ENCODE peak calls at places on chromosomes 6 and 20, in eight cellular contexts. R is aorta, G is MM.1S, X is stomach, S is tibial artery, Z is kidney, L is substantia nigra, K is RWPE2. U is an unnamed sample.

GRCh38 chr6:6633898-6634734 is 45.6 kb downstream of the LY86 start:
- DNase-seq in Z (no peak), K (no peak), G (no peak), X (no peak), L (no peak), S (no peak), R (no peak), U (no peak)

GRCh38 chr20:30812739-30813411 is 444.6 kb upstream of the DEFB115 start:
- DNase-seq in R (no peak), L (no peak), Z (no peak), K (peak), S (no peak), G (no peak), X (no peak), U (peak)

GRCh38 chr20:46979603-46980241 is 85.1 kb downstream of the EYA2 start:
- DNase-seq in G (peak), Z (no peak), L (no peak), R (no peak), S (no peak), X (no peak), K (no peak), U (no peak)

GRCh38 chr20:39853664-39854063 is 835.4 kb downstream of the MAFB start:
- DNase-seq in X (no peak), L (no peak), G (no peak), Z (no peak), K (no peak), S (no peak), R (no peak), U (no peak)

GRCh38 chr6:126143650-126144260 is 157.4 kb downstream of the TRMT11 start:
- DNase-seq in L (no peak), K (no peak), X (no peak), Z (no peak), S (no peak), R (no peak), G (no peak), U (no peak)

GRCh38 chr6:136921936-136922679 is at the start of gene SLC35D3:
- DNase-seq in S (no peak), X (no peak), K (peak), Z (no peak), G (no peak), R (peak), L (no peak), U (peak)

GRCh38 chr6:136753624-136754023 is 38.7 kb downstream of the MAP3K5 start:
- DNase-seq in Z (no peak), L (no peak), S (no peak), K (no peak), G (no peak), R (no peak), X (no peak), U (peak)

GRCh38 chr20:63498950-63499332 is at the start of gene EEF1A2:
- DNase-seq in Z (peak), L (peak), S (no peak), X (peak), R (no peak), G (no peak), K (no peak), U (peak)

GRCh38 chr6:89400050-89400449 is 12.0 kb downstream of the RRAGD start:
- DNase-seq in R (no peak), S (no peak), X (no peak), G (no peak), L (no peak), Z (no peak), K (no peak), U (no peak)

GRCh38 chr6:150272976-150273315 is 95.9 kb upstream of the IYD start:
- DNase-seq in X (no peak), K (no peak), G (no peak), R (no peak), L (no peak), Z (no peak), S (no peak), U (no peak)

GRCh38 chr6:89509719-89510339 is 76.9 kb downstream of the ANKRD6 start:
- DNase-seq in S (no peak), G (no peak), R (no peak), X (peak), L (no peak), Z (no peak), K (no peak), U (no peak)

GRCh38 chr6:15287670-15288069 is 41.8 kb downstream of the JARID2 start:
- DNase-seq in K (no peak), L (no peak), G (no peak), Z (no peak), X (no peak), R (no peak), S (no peak), U (peak)

GRCh38 chr20:3446779-3447178 is 24.0 kb upstream of the ATRN start:
- DNase-seq in G (no peak), Z (no peak), R (no peak), S (no peak), L (no peak), X (no peak), K (no peak), U (no peak)

GRCh38 chr6:90025418-90026089 is 131.3 kb downstream of the GJA10 start:
- DNase-seq in G (no peak), K (no peak), Z (no peak), L (no peak), S (no peak), R (no peak), X (no peak), U (no peak)

GRCh38 chr20:8152183-8152582 is 20.1 kb downstream of the PLCB1 start:
- DNase-seq in R (no peak), G (no peak), Z (no peak), X (no peak), S (no peak), K (no peak), L (no peak), U (no peak)

GRCh38 chr6:47934023-47934422 is 152.2 kb downstream of the OPN5 start:
- DNase-seq in G (no peak), K (no peak), L (no peak), X (no peak), R (no peak), Z (no peak), S (no peak), U (no peak)

GRCh38 chr6:169800116-169800667 is 48.8 kb downstream of the ERMARD start:
- DNase-seq in K (no peak), X (no peak), S (no peak), Z (no peak), L (no peak), G (no peak), R (no peak), U (peak)

GRCh38 chr6:2038096-2038495 is 207.3 kb downstream of the GMDS start:
- DNase-seq in K (no peak), S (no peak), G (no peak), R (no peak), L (no peak), X (peak), Z (no peak), U (no peak)

GRCh38 chr6:145380186-145380585 is 355.1 kb downstream of the EPM2A start:
- DNase-seq in S (no peak), R (no peak), Z (no peak), X (no peak), L (no peak), K (no peak), G (no peak), U (no peak)

GRCh38 chr6:7542065-7542877 is 800 bp downstream of the DSP start:
- DNase-seq in R (no peak), X (peak), G (no peak), S (no peak), L (no peak), K (no peak), Z (peak), U (peak)

GRCh38 chr20:14865169-14865568 is 527.8 kb upstream of the FLRT3 start:
- DNase-seq in G (peak), K (no peak), L (no peak), R (no peak), X (no peak), Z (no peak), S (no peak), U (no peak)

GRCh38 chr20:36149012-36149411 is 5.5 kb upstream of the EPB41L1 start:
- DNase-seq in K (no peak), G (no peak), L (no peak), S (no peak), R (no peak), Z (no peak), X (no peak), U (no peak)

GRCh38 chr20:36148439-36148838 is 6.1 kb upstream of the EPB41L1 start:
- DNase-seq in S (no peak), X (no peak), Z (no peak), R (peak), K (no peak), L (no peak), G (no peak), U (no peak)

GRCh38 chr20:36145877-36146707 is 8.4 kb upstream of the EPB41L1 start:
- DNase-seq in X (peak), G (peak), S (peak), K (no peak), R (peak), L (peak), Z (peak), U (no peak)

GRCh38 chr20:36149469-36149868 is 5.1 kb upstream of the EPB41L1 start:
- DNase-seq in K (no peak), L (peak), G (no peak), S (peak), X (peak), R (peak), Z (peak), U (no peak)

GRCh38 chr20:36147707-36148106 is 6.8 kb upstream of the EPB41L1 start:
- DNase-seq in L (no peak), R (peak), S (peak), K (no peak), X (no peak), Z (no peak), G (no peak), U (no peak)
- H3K27ac ChIP-seq in L (no peak), R (no peak), S (no peak), K (no peak), X (no peak), Z (no peak), G (no peak), U (no peak)

GRCh38 chr6:166623318-166623717 is 3.7 kb downstream of the RPS6KA2 start:
- DNase-seq in Z (no peak), G (no peak), R (no peak), X (no peak), K (no peak), L (no peak), S (no peak), U (no peak)
- H3K27ac ChIP-seq in Z (no peak), G (no peak), R (no peak), X (no peak), K (peak), L (no peak), S (no peak), U (no peak)

DNA sequence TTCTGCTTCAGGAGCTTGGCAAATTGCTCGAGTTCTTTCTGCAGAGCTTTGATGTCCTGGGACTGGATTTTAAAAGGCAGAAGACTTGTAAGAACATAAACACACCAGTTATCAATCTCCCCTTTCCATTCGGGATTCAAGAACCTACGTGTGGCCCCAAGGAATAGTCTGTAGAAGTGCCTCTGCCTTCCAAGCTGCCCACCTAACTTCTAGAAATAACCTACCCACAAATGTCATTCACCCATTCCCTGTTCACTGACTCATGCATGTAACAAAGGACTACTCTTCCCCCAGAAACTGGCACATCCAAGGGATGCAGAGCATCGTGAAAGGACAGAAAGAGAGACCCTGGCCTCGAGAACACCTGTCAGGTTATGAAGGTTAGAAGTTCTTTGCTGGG is 4.5 kb downstream of the POU5F1 start:
- DNase-seq in R (no peak), L (no peak), X (no peak), S (no peak), G (no peak), K (no peak), Z (no peak), U (peak)
- H3K27ac ChIP-seq in R (no peak), L (no peak), X (no peak), S (no peak), G (no peak), K (no peak), Z (no peak), U (peak)

GRCh38 chr6:52553158-52553557 is 23.7 kb downstream of the TRAM2 start:
- DNase-seq in X (no peak), R (no peak), Z (no peak), K (no peak), L (no peak), S (no peak), G (no peak), U (no peak)
- H3K27ac ChIP-seq in X (no peak), R (no peak), Z (no peak), K (peak), L (no peak), S (peak), G (peak), U (peak)

DNA sequence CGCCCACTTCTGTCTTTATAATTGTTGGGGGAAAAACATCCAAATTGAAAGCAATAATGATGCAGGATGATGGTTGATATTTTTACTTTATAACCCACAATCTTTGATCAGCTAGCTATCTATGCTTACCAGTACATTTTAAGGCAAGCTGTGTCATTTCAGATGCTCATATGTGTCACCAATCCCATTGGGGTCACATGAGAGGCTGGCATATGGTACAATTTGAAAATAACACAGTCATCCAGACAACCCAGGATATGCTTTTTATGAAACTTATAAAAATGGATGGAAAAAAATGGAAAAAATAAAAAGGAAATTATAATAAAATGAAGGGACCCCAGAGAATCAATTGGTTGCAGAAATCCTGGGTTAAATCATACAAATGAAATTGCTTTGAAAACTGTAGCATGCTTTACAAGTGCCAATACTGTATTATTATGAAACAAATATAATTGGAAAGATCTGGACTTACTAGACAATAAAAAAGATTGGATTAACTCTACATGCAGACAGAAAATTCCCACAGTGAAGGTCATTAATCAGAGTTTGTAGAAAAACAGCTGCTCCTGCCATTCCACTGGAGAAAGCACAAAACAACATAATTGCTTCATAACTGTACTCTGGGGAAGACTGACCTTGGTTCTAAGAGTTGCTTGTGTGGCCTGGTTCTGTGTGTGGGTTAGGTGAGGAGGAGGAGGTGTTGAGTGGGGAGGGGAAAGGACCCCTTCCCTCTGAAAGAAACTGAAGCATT is 13.3 kb upstream of the PRIM2 start:
- DNase-seq in G (no peak), K (no peak), L (no peak), S (no peak), R (no peak), X (no peak), Z (no peak), U (no peak)
- H3K27ac ChIP-seq in G (no peak), K (no peak), L (no peak), S (peak), R (no peak), X (no peak), Z (no peak), U (no peak)

GRCh38 chr6:98831057-98832031 is 3.0 kb upstream of the POU3F2 start:
- DNase-seq in X (no peak), L (peak), G (no peak), Z (peak), K (no peak), R (no peak), S (no peak), U (peak)

GRCh38 chr6:98828991-98829411 is 5.4 kb upstream of the POU3F2 start:
- DNase-seq in L (no peak), K (no peak), S (no peak), G (no peak), R (no peak), X (no peak), Z (no peak), U (no peak)

GRCh38 chr6:98827295-98828159 is 6.8 kb upstream of the POU3F2 start:
- DNase-seq in S (no peak), K (no peak), G (no peak), R (no peak), X (no peak), L (peak), Z (peak), U (peak)

GRCh38 chr6:98825602-98826230 is 8.7 kb upstream of the POU3F2 start:
- DNase-seq in R (no peak), X (no peak), Z (no peak), G (no peak), L (no peak), S (no peak), K (no peak), U (no peak)

GRCh38 chr6:98828210-98828798 is 6.1 kb upstream of the POU3F2 start:
- DNase-seq in R (no peak), S (no peak), L (no peak), Z (no peak), X (no peak), G (no peak), K (no peak), U (no peak)
- H3K27ac ChIP-seq in R (no peak), S (no peak), L (peak), Z (no peak), X (no peak), G (no peak), K (no peak), U (no peak)

DNA sequence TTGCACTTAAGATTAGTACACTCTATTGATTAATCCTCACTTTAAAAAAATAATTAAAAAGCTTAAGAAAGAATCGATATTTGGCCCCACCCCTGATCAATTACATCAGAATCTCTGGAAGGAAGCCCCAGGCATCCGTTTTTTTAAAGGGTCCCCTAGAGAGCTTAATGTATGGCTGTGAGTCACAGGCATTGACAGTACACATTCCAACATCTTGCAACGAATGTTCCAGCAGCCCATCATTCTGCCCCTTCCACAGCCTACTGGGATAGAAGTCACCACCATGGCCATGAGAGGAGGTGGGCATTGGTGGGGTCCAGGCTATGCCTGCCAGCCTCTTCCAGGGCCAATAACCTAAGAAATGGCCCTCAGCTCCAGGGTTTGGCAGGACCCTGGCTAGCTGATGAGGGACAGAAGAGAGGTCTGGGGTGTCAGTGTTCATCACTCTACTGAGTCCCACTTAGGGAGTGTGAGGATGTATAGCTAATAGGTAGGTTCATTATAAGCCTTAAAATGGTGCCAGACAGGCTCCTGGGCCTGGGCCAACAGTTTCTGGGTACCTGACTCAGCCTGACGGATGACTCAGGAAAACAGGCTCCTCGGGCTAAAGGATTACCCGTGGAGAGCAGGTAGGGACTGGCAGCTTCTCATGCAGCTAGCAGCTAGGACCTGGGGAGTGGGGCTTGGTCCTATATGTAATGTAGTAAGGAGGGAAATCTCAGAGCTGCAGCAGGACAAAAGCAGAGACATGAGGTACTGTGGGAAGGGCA is 40.4 kb downstream of the MDGA1 start:
- DNase-seq in L (no peak), R (no peak), K (peak), G (no peak), S (no peak), X (peak), Z (no peak), U (no peak)
- H3K27ac ChIP-seq in L (no peak), R (no peak), K (peak), G (no peak), S (no peak), X (no peak), Z (no peak), U (no peak)

DNA sequence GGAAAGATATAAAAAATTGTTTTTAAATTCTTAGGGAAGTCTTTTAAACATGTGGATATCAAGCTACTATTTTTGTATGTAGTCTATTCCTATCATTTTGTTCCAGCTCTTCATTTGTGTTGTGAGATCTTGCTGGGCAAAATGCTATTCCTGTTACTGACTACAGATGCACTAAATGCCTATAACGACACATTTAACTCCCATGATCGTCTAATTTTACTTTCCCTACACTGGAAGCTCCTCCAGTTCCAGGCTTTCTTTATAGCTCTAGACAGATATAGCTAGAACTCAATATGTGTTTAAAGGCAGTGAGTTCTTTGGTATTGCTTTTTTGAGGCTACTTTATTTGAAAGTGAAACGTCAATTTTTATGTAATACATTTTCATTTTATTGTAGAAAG is 971.5 kb upstream of the CITED2 start:
- DNase-seq in R (no peak), X (no peak), Z (no peak), G (no peak), L (no peak), S (no peak), K (no peak), U (no peak)
- H3K27ac ChIP-seq in R (no peak), X (no peak), Z (no peak), G (no peak), L (no peak), S (peak), K (no peak), U (no peak)

GRCh38 chr6:113433506-113433991 is 423.6 kb upstream of the MARCKS start:
- DNase-seq in G (no peak), L (no peak), Z (peak), K (peak), X (peak), S (peak), R (peak), U (no peak)
- H3K27ac ChIP-seq in G (no peak), L (no peak), Z (no peak), K (peak), X (no peak), S (peak), R (no peak), U (peak)